ENCODE peak calls at places on chromosomes 3 and 15, in four cellular contexts. One of them, this sample, is unnamed.

GRCh38 chr15:73786518-73786917 is 33.4 kb upstream of the INSYN1 start:
- DNase-seq in thoracic aorta: no peak
- DNase-seq in right atrium auricular region: no peak
- DNase-seq in foreskin fibroblast: no peak
- DNase-seq in this sample: no peak

GRCh38 chr3:160755776-160756304 is at the start of gene PPM1L:
- DNase-seq in foreskin fibroblast: no peak
- DNase-seq in thoracic aorta: peak; percentile 4
- DNase-seq in right atrium auricular region: peak; percentile 68
- DNase-seq in this sample: peak; percentile 71

GRCh38 chr15:88800026-88800425 is 3.2 kb upstream of the ACAN start:
- DNase-seq in thoracic aorta: no peak
- DNase-seq in right atrium auricular region: no peak
- DNase-seq in foreskin fibroblast: peak; percentile 28
- DNase-seq in this sample: no peak

GRCh38 chr3:48232232-48232631 is 8.7 kb upstream of the ZNF589 start:
- DNase-seq in foreskin fibroblast: no peak
- DNase-seq in thoracic aorta: no peak
- DNase-seq in right atrium auricular region: no peak
- DNase-seq in this sample: peak; percentile 73

GRCh38 chr3:129657261-129658046 is 51.0 kb upstream of the PLXND1 start:
- DNase-seq in right atrium auricular region: no peak
- DNase-seq in thoracic aorta: no peak
- DNase-seq in foreskin fibroblast: no peak
- DNase-seq in this sample: no peak

GRCh38 chr15:74438696-74439316 is 5.0 kb upstream of the SEMA7A start:
- DNase-seq in thoracic aorta: no peak
- DNase-seq in foreskin fibroblast: peak; percentile 72
- DNase-seq in right atrium auricular region: peak; percentile 84
- DNase-seq in this sample: peak; percentile 71

GRCh38 chr3:178350763-178351162 is 185.5 kb upstream of the KCNMB2 start:
- DNase-seq in thoracic aorta: no peak
- DNase-seq in right atrium auricular region: no peak
- DNase-seq in foreskin fibroblast: peak; percentile 22
- DNase-seq in this sample: no peak

GRCh38 chr3:52841211-52841980 is 6.6 kb upstream of the MUSTN1 start:
- DNase-seq in right atrium auricular region: no peak
- DNase-seq in foreskin fibroblast: no peak
- DNase-seq in thoracic aorta: no peak
- DNase-seq in this sample: no peak

GRCh38 chr3:73611176-73611575 is 13.6 kb downstream of the PDZRN3 start:
- DNase-seq in foreskin fibroblast: no peak
- DNase-seq in thoracic aorta: no peak
- DNase-seq in right atrium auricular region: no peak
- DNase-seq in this sample: no peak

GRCh38 chr3:28286595-28286994 is 45.2 kb downstream of the CMC1 start:
- DNase-seq in thoracic aorta: no peak
- DNase-seq in right atrium auricular region: no peak
- DNase-seq in foreskin fibroblast: peak; percentile 10
- DNase-seq in this sample: no peak

GRCh38 chr15:76968310-76968709 is 26.6 kb upstream of the PSTPIP1 start:
- DNase-seq in thoracic aorta: no peak
- DNase-seq in right atrium auricular region: no peak
- DNase-seq in foreskin fibroblast: no peak
- DNase-seq in this sample: no peak

GRCh38 chr3:158808697-158809096 is 6.8 kb downstream of the MFSD1 start:
- DNase-seq in right atrium auricular region: no peak
- DNase-seq in thoracic aorta: no peak
- DNase-seq in foreskin fibroblast: peak; percentile 75
- DNase-seq in this sample: no peak

GRCh38 chr3:107643038-107643883 is 120.5 kb downstream of the BBX start:
- DNase-seq in foreskin fibroblast: no peak
- DNase-seq in right atrium auricular region: no peak
- DNase-seq in thoracic aorta: no peak
- DNase-seq in this sample: no peak

GRCh38 chr15:80167936-80168335 is 15.1 kb downstream of the FAH start:
- DNase-seq in right atrium auricular region: no peak
- DNase-seq in thoracic aorta: no peak
- DNase-seq in foreskin fibroblast: no peak
- DNase-seq in this sample: no peak

GRCh38 chr3:14338898-14339458 is 63.4 kb upstream of the SLC6A6 start:
- DNase-seq in right atrium auricular region: no peak
- DNase-seq in foreskin fibroblast: no peak
- DNase-seq in thoracic aorta: no peak
- DNase-seq in this sample: no peak

GRCh38 chr3:150736903-150737832 is 25.8 kb downstream of the SIAH2 start:
- DNase-seq in foreskin fibroblast: no peak
- DNase-seq in right atrium auricular region: no peak
- DNase-seq in thoracic aorta: no peak
- DNase-seq in this sample: no peak

GRCh38 chr3:29513236-29513635 is 232.4 kb downstream of the RBMS3 start:
- DNase-seq in foreskin fibroblast: no peak
- DNase-seq in right atrium auricular region: no peak
- DNase-seq in thoracic aorta: no peak
- DNase-seq in this sample: peak; percentile 24

GRCh38 chr15:62569460-62570404 is 404.6 kb upstream of the C2CD4B start:
- DNase-seq in foreskin fibroblast: peak; percentile 60
- DNase-seq in right atrium auricular region: peak; percentile 89
- DNase-seq in thoracic aorta: no peak
- DNase-seq in this sample: peak; percentile 69

GRCh38 chr3:126307591-126308393 is 49.4 kb downstream of the KLF15 start:
- DNase-seq in right atrium auricular region: no peak
- DNase-seq in thoracic aorta: no peak
- DNase-seq in foreskin fibroblast: no peak
- DNase-seq in this sample: no peak

GRCh38 chr15:33215941-33216872 is 21.7 kb upstream of the FMN1 start:
- DNase-seq in thoracic aorta: no peak
- DNase-seq in foreskin fibroblast: peak; percentile 17
- DNase-seq in right atrium auricular region: no peak
- DNase-seq in this sample: no peak

GRCh38 chr15:58918239-58918638 is 15.2 kb downstream of the SLTM start:
- DNase-seq in foreskin fibroblast: no peak
- DNase-seq in right atrium auricular region: no peak
- DNase-seq in thoracic aorta: no peak
- DNase-seq in this sample: no peak

GRCh38 chr3:2940062-2940461 is 170.1 kb downstream of the IL5RA start:
- DNase-seq in thoracic aorta: no peak
- DNase-seq in foreskin fibroblast: no peak
- DNase-seq in right atrium auricular region: no peak
- DNase-seq in this sample: no peak

GRCh38 chr3:2937055-2937454 is 173.1 kb downstream of the IL5RA start:
- DNase-seq in right atrium auricular region: no peak
- DNase-seq in foreskin fibroblast: no peak
- DNase-seq in thoracic aorta: no peak
- DNase-seq in this sample: no peak

DNA sequence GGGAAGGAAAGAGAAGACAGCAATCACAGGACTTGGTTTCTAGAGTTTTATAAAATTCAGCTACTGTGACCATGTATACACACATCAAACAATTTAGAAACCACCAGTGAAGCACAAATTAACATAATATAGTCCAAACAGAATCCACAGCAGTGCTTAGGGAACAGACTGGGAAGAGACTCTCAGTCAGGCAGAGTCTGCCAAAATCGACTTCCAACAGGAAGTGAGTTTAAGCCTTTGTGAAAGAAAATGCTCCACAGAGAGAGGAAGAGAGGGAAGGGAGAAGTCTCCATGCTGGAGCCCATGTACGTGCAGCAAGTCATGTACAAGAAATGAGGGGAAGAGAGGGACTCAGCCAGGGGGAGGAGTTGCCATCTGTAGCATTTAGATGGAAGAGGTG is 172.6 kb downstream of the IL5RA start:
- DNase-seq in right atrium auricular region: no peak
- DNase-seq in thoracic aorta: no peak
- DNase-seq in foreskin fibroblast: no peak
- DNase-seq in this sample: no peak
- H3K4me3 ChIP-seq in right atrium auricular region: no peak overlapping the region
- H3K4me3 ChIP-seq in thoracic aorta: no peak overlapping the region
- H3K4me3 ChIP-seq in foreskin fibroblast: no peak overlapping the region
- H3K4me3 ChIP-seq in this sample: no peak overlapping the region

GRCh38 chr3:188037965-188038581 is 115.9 kb upstream of the LPP start:
- DNase-seq in right atrium auricular region: no peak
- DNase-seq in foreskin fibroblast: no peak
- DNase-seq in thoracic aorta: no peak
- DNase-seq in this sample: no peak

GRCh38 chr3:188034989-188035388 is 119.0 kb upstream of the LPP start:
- DNase-seq in foreskin fibroblast: no peak
- DNase-seq in right atrium auricular region: no peak
- DNase-seq in thoracic aorta: no peak
- DNase-seq in this sample: no peak

GRCh38 chr3:188036375-188036985 is 117.5 kb upstream of the LPP start:
- DNase-seq in right atrium auricular region: no peak
- DNase-seq in foreskin fibroblast: no peak
- DNase-seq in thoracic aorta: no peak
- DNase-seq in this sample: peak; percentile 17

GRCh38 chr3:188041193-188041592 is 112.8 kb upstream of the LPP start:
- DNase-seq in foreskin fibroblast: no peak
- DNase-seq in thoracic aorta: no peak
- DNase-seq in right atrium auricular region: no peak
- DNase-seq in this sample: no peak

GRCh38 chr3:188037116-188037718 is 116.7 kb upstream of the LPP start:
- DNase-seq in foreskin fibroblast: no peak
- DNase-seq in thoracic aorta: no peak
- DNase-seq in right atrium auricular region: no peak
- DNase-seq in this sample: peak; percentile 25
- H3K4me3 ChIP-seq in foreskin fibroblast: no peak overlapping the region
- H3K4me3 ChIP-seq in thoracic aorta: peak overlapping the region; percentile 56
- H3K4me3 ChIP-seq in right atrium auricular region: no peak overlapping the region
- H3K4me3 ChIP-seq in this sample: no peak overlapping the region

GRCh38 chr15:72341361-72341760 is 21.4 kb upstream of the CELF6 start:
- DNase-seq in right atrium auricular region: no peak
- DNase-seq in foreskin fibroblast: no peak
- DNase-seq in thoracic aorta: no peak
- DNase-seq in this sample: no peak
- H3K4me3 ChIP-seq in right atrium auricular region: no peak overlapping the region
- H3K4me3 ChIP-seq in foreskin fibroblast: no peak overlapping the region
- H3K4me3 ChIP-seq in thoracic aorta: no peak overlapping the region
- H3K4me3 ChIP-seq in this sample: no peak overlapping the region

DNA sequence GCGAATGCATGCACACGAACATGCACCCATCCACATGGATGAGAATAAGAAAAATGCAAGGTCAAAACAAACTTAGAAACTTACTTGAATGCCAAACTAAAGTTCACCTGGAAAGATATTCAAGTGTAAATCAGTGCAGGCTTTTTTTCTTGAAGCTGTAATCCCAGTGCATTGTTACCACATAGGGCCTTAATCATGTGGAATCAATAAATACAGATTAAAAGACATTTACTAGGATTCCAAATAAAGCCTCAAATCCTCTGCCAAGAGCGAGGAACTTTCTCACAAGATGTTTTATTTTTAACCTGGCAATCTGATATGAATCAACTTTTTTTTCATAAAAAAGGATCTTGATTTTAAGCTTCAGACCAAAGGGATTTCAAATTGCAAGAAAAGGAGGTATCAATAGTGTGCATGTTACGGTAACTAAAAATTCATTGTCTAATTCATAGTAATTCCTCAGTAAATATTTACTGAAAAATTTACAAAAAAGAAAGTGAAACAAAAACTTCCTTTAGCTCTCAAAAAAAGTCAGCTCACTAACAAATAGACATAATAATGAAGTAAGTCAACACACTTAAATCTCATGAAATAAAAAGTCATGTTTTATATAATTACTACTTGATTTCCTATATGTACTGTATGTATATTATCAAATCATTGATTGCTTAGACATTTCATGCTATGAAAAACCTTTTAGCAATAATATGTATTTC is 978.6 kb downstream of the PLOD2 start:
- DNase-seq in thoracic aorta: no peak
- DNase-seq in right atrium auricular region: no peak
- DNase-seq in foreskin fibroblast: peak; percentile 6
- DNase-seq in this sample: no peak
- H3K4me3 ChIP-seq in thoracic aorta: peak overlapping the region; percentile 44
- H3K4me3 ChIP-seq in right atrium auricular region: no peak overlapping the region
- H3K4me3 ChIP-seq in foreskin fibroblast: no peak overlapping the region
- H3K4me3 ChIP-seq in this sample: no peak overlapping the region

DNA sequence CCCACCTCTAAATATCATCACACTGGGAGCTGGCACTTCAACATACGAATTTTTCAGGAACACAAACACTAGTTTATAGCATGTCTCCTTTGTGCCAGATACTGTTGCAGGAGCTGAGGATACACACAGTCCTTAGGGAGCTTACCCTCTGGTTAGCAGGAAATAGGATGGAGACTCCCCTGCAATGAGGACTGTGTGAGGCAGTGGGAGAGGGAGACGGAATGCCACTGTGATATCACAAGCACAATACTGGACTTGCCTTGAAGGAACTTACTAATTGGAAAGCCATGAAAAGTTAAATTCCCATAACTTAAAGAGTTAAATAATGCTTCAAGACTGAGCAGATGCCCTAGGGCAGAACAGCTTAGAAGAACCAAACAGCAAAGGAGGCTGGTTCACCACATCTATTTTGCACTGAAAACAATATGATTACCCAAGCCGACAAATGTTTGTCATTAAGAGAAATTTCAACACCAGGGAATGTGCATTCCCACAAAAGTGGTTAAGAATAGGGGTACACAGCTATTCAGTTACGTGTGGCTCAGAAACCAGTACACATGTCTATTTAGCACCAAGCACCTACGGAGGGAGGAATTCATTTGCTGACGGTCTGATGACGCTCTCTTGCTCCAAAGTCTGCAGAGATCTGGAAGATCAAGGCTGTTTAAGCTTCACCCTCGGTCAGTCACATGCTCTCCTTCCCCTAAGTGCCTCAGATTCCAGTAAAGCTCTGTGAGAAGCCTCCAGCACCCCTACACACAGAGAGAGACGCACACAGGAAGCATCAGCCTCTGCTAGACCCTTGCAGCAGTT is 5.2 kb downstream of the TBC1D2B start:
- DNase-seq in thoracic aorta: no peak
- DNase-seq in right atrium auricular region: no peak
- DNase-seq in foreskin fibroblast: peak; percentile 88
- DNase-seq in this sample: no peak
- H3K4me3 ChIP-seq in thoracic aorta: no peak overlapping the region
- H3K4me3 ChIP-seq in right atrium auricular region: no peak overlapping the region
- H3K4me3 ChIP-seq in foreskin fibroblast: peak overlapping the region; percentile 4
- H3K4me3 ChIP-seq in this sample: no peak overlapping the region

GRCh38 chr15:69161878-69162213 is 1.4 kb downstream of the GLCE start:
- DNase-seq in right atrium auricular region: no peak
- DNase-seq in thoracic aorta: no peak
- DNase-seq in foreskin fibroblast: no peak
- DNase-seq in this sample: no peak
- H3K4me3 ChIP-seq in right atrium auricular region: peak overlapping the region; percentile 84
- H3K4me3 ChIP-seq in thoracic aorta: peak overlapping the region; percentile 96
- H3K4me3 ChIP-seq in foreskin fibroblast: peak overlapping the region; percentile 68
- H3K4me3 ChIP-seq in this sample: peak overlapping the region; percentile 76

GRCh38 chr15:70083423-70083822 is 14.3 kb downstream of the TLE3 start:
- DNase-seq in right atrium auricular region: no peak
- DNase-seq in foreskin fibroblast: no peak
- DNase-seq in thoracic aorta: no peak
- DNase-seq in this sample: no peak
- H3K4me3 ChIP-seq in right atrium auricular region: no peak overlapping the region
- H3K4me3 ChIP-seq in foreskin fibroblast: no peak overlapping the region
- H3K4me3 ChIP-seq in thoracic aorta: no peak overlapping the region
- H3K4me3 ChIP-seq in this sample: no peak overlapping the region

DNA sequence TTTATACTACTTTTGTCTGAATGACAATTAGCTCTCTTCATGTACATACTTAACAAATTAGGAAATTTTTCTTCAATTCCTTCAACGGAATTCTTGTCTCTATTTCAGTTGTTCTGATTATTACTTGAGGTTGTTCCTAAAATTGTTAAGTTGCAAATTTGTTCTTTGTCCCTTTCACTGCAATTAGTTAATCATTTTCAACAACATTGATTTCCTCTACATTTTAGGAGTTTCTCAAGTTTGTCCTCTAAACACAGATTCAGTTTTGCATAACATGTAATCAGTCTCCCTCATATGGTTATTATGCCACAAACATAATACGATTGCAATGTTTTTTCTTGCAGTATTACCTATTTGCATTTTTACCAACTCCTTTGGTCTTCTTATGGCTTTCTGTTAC is 283.5 kb downstream of the SV2B start:
- DNase-seq in right atrium auricular region: no peak
- DNase-seq in foreskin fibroblast: no peak
- DNase-seq in thoracic aorta: no peak
- DNase-seq in this sample: no peak
- H3K4me3 ChIP-seq in right atrium auricular region: no peak overlapping the region
- H3K4me3 ChIP-seq in foreskin fibroblast: no peak overlapping the region
- H3K4me3 ChIP-seq in thoracic aorta: no peak overlapping the region
- H3K4me3 ChIP-seq in this sample: no peak overlapping the region